ENCODE peak calls at places on chromosome 19, in five cellular contexts. X is ascending aorta, F is IMR-90, S is neuronal stem cell, G is breast epithelium. D is an unnamed sample. For H3K27me3, the result is how much of the 10 kb centered on the place peaks cover.

GRCh38 chr19:3669616-3670257 is 30.5 kb downstream of the PIP5K1C start:
- DNase-seq in G (no peak), F (no peak), X (no peak), S (no peak), D (no peak)

GRCh38 chr19:36093687-36094086 is 17.3 kb upstream of the OVOL3 start:
- DNase-seq in G (no peak), X (no peak), S (no peak), F (no peak), D (no peak)

GRCh38 chr19:4832776-4833175 is 1.3 kb upstream of the TICAM1 start:
- DNase-seq in S (no peak), G (no peak), X (no peak), F (no peak), D (no peak)

GRCh38 chr19:35403116-35403760 is 32.4 kb downstream of the GPR42 start:
- DNase-seq in F (no peak), X (no peak), G (no peak), S (no peak), D (no peak)

GRCh38 chr19:35142531-35143230 is 374 bp upstream of the FXYD7 start:
- DNase-seq in F (no peak), S (no peak), G (no peak), X (no peak), D (no peak)

GRCh38 chr19:14479985-14480694 is 5.0 kb upstream of the PTGER1 start:
- DNase-seq in G (no peak), X (no peak), F (peak), S (peak), D (no peak)

GRCh38 chr19:16070366-16070990 is 5.8 kb upstream of the TPM4 start:
- DNase-seq in S (no peak), X (peak), F (no peak), G (peak), D (peak)

GRCh38 chr19:43229315-43229714 is 23.9 kb upstream of the PSG4 start:
- DNase-seq in G (no peak), F (peak), S (no peak), X (no peak), D (no peak)

GRCh38 chr19:29528946-29529645 is 3.3 kb downstream of the VSTM2B start:
- DNase-seq in X (no peak), S (peak), G (no peak), F (no peak), D (no peak)
- H3K27me3 ChIP-seq in X (under half), S (half or more), G (half or more), F (half or more), D (under half)

DNA sequence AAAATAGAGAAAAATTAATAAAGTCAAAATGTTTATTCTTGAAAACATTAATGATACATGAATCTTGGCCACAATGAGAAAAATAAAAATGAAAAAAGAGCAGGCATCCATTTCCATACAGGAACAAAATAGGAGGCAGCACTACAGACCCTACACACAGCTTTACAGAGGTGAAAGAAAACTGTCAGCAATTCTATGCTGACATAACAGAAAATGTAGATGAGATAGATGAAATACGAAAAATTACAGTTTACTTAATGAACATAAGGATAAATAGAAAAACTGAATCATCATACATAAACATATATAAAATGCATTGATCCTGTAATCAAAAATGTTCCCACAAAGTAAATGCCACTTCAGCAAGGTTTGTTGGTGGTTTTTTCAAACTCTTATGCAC is 5.6 kb downstream of the LILRB4 start:
- DNase-seq in S (no peak), X (no peak), F (no peak), G (no peak), D (no peak)
- H3K27me3 ChIP-seq in S (under half), X (under half), F (under half), G (under half), D (under half)

DNA sequence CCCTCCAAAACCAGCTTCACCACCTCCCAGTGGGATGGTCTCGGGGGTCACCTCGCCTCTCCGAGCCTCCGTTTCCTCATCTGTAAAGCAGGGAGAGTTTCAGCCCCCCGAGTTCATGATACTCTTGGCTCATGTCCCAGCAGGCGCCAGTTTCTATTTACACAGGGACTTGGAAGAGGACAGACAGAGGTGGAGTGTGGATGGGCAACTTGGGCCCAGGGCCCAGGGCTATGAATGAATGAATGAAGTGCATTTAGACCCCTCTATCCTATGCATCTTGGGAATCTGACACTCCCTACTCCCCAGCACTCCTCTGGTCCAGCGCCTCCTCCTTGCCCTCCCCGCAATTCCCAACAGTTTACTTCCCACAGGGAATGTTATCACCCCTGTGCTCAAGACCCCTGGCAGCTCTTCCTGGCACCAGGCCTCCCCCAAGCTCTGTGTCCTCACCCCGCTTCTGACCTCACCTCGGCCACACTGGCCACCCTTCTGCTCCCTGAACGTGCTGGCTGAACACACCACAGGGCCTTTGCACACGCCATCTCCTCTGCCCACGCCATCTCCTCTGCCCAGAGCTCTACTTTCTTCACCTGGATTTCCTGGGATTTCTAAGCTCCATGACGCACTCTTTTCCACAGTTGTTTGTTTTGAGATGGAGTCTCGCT is 4.9 kb upstream of the C2CD4C start:
- DNase-seq in G (no peak), S (no peak), X (no peak), F (no peak), D (no peak)
- H3K27me3 ChIP-seq in G (under half), S (under half), X (under half), F (under half), D (under half)

DNA sequence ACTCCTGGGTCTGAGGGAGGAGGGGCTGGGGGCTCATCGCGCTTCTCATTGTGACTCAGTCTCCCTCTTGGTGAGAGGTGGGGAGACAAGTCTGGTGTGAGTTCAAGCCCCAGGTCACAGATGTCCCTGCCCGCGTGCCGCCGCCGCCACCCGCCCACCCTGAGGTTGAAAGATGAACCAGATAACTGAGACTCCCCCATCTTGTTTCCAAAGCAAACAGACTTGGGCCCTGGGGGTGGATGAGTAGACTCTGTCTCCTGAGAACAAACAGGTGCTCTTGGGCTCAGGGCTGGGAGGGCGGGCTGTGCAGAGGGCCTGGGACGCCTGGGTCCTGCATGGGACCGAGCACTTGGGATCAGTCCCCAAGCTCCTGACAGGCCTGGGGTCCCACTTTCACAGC is 567 bp downstream of the SBK2 start:
- DNase-seq in F (no peak), X (no peak), S (no peak), G (no peak), D (no peak)
- H3K27me3 ChIP-seq in F (under half), X (under half), S (under half), G (under half), D (under half)

GRCh38 chr19:48520134-48520533 is 8.5 kb upstream of the LMTK3 start:
- DNase-seq in S (no peak), F (no peak), X (no peak), G (no peak), D (no peak)

GRCh38 chr19:48513289-48514122 is 1.9 kb upstream of the LMTK3 start:
- DNase-seq in S (no peak), G (no peak), F (peak), X (no peak), D (peak)

GRCh38 chr19:48518207-48518606 is 6.6 kb upstream of the LMTK3 start:
- DNase-seq in X (no peak), S (no peak), G (no peak), F (no peak), D (no peak)

GRCh38 chr19:48514123-48514458 is 2.5 kb upstream of the LMTK3 start:
- DNase-seq in F (no peak), G (no peak), X (no peak), S (no peak), D (no peak)

GRCh38 chr19:48516536-48516935 is 4.9 kb upstream of the LMTK3 start:
- DNase-seq in G (no peak), S (no peak), X (no peak), F (no peak), D (no peak)
- H3K27me3 ChIP-seq in G (under half), S (under half), X (under half), F (under half), D (under half)

DNA sequence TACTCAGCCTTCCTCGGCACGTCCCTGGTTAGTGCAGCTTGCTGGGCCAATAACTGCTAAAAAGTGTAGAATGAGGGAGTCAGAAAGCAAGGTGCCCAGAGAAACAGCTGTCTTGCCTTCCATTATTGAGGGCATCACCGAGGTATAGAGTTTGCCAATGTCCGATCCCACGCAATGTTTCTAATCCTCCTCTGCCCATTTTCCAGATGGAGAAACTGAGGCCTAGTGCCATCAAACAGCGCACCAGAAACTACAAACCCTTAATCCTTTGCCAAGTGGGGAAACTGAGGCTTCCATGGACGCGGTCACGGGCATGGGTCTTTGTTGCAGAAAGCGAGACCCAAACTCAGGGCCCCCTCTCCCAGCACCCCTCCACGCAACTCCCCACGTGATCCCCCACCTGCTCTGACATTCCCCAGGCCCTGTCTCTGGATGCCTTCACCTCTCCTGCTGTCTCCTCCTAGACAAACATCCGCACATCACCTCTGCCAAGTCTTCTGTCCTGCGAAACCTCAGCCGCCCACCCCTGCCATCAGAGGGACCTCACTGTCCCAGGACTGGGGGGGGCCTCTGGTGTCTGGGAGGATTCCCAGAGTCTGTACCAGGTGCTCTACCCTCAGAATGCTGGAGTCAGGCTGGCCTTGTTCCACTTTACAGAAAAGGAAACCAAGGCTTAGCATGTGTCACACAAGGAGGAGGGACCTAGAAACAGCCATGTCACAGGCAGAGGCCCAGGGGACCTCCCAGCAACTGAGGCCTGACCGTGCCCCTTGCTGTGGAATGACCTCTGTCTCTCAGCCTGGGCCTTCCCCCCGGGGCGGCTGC is 930 bp upstream of the PDE4C start:
- DNase-seq in S (no peak), F (no peak), X (no peak), G (no peak), D (no peak)
- H3K27me3 ChIP-seq in S (under half), F (under half), X (under half), G (half or more), D (under half)

GRCh38 chr19:17454579-17454978 is 6.1 kb upstream of the TMEM221 start:
- DNase-seq in G (no peak), X (no peak), S (no peak), F (no peak), D (no peak)
- H3K27me3 ChIP-seq in G (under half), X (under half), S (under half), F (under half), D (under half)

GRCh38 chr19:50874185-50874584 is 946 bp downstream of the KLK2 start:
- DNase-seq in F (no peak), G (no peak), X (no peak), S (no peak), D (no peak)

GRCh38 chr19:50870417-50871089 is 2.7 kb upstream of the KLK2 start:
- DNase-seq in X (no peak), S (no peak), F (peak), G (no peak), D (no peak)

GRCh38 chr19:50875795-50876422 is 2.7 kb downstream of the KLK2 start:
- DNase-seq in F (no peak), S (no peak), G (no peak), X (no peak), D (no peak)

GRCh38 chr19:50869479-50869878 is 3.8 kb upstream of the KLK2 start:
- DNase-seq in X (no peak), S (no peak), G (no peak), F (no peak), D (no peak)

GRCh38 chr19:50873056-50873455 is at the start of gene KLK2:
- DNase-seq in X (no peak), S (no peak), F (no peak), G (no peak), D (no peak)
- H3K27me3 ChIP-seq in X (under half), S (under half), F (under half), G (under half), D (under half)

DNA sequence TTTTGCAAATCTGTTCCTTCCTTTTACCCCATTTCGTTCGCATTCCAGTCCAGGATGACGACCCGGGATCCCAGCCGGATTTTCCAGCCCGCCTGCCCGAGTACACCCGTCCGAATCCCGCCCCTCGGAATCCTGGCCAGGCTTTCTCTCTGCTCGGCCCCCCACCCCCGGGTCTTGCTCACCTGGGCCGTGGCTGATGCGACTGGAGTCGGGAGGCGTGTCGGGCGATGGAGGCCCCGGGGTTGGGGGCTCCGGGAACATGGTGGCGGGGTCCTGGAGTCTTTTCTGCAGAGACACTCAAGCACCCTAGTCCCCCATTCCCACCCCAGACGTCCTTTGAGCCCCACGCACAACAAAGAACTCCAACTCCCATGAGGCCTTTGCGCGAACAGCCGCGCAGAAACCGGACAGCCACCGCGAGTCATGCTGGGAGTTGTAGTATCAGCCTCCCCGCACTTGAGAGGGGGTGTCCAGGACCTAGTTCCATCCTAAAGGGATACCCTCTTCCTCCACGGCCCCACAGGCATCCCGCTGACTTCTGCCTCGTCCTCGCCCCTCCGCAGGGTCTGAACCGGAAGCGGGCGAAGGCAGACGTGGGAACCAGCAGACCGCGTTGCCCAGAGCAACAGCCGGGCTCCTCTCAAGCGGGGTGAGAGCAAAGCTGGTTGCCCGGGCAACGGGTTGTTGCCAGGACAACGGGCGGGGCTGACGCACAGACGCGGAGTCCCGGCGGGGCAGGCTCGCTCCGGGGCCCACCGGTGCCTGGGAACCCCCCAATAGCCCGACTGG is 1.1 kb downstream of the SYT5 start:
- DNase-seq in S (peak), X (no peak), F (peak), G (no peak), D (no peak)
- H3K27me3 ChIP-seq in S (half or more), X (under half), F (under half), G (half or more), D (under half)

D was measured in lung.